ENCODE peak calls at places on chromosomes 13 and 19, in four cellular contexts. D is tibial nerve, M is sigmoid colon, R is A549. W is an unnamed sample. For H3K4me1, the result is how much of the 10 kb centered on the place peaks cover.

GRCh38 chr19:12801466-12802266 is at the start of the genes PRDX2 and THSD8:
- DNase-seq in D (peak), R (no peak), M (peak), W (peak)

GRCh38 chr13:49711218-49711863 is 20.1 kb upstream of the EBPL start:
- DNase-seq in D (no peak), M (no peak), R (peak), W (no peak)

GRCh38 chr13:75812751-75813181 is 176.6 kb downstream of the LMO7 start:
- DNase-seq in D (no peak), R (no peak), M (no peak), W (no peak)

GRCh38 chr13:60135344-60135743 is 28.4 kb downstream of the DIAPH3 start:
- DNase-seq in D (no peak), R (no peak), M (no peak), W (no peak)

GRCh38 chr13:99386911-99387788 is 80.0 kb upstream of the GPR183 start:
- DNase-seq in D (peak), M (no peak), R (peak), W (no peak)

GRCh38 chr13:114143806-114144605 is 11.6 kb upstream of the RASA3 start:
- DNase-seq in D (no peak), R (peak), M (peak), W (no peak)

GRCh38 chr19:48900477-48901452 is 653 bp downstream of the NUCB1 start:
- DNase-seq in D (no peak), R (peak), M (peak), W (peak)

GRCh38 chr13:80921971-80922370 is 581.0 kb upstream of the SPRY2 start:
- DNase-seq in M (no peak), D (no peak), R (no peak), W (no peak)

GRCh38 chr13:34640931-34641330 is 301.1 kb upstream of the NBEA start:
- DNase-seq in R (no peak), D (no peak), M (no peak), W (no peak)

GRCh38 chr13:91493442-91493841 is 95.0 kb downstream of the GPC5 start:
- DNase-seq in D (no peak), M (no peak), R (no peak), W (no peak)

DNA sequence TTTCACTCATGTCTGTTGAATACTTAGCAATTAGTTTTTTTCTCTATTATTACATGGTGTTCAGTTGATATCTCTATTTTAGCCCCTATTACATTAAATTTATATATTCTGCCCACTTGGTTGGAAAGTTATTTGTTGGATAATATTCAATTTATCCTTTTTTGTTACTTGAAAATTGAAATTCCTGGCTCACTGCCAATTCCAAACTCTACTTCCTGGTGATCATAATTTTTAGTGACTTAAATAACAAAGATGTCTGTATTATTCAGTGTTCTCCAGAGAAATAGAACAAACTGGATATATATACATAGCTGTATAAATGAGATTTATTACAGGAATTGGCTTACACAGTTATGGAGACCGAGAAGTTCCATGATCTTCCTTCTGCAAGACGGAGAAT is 93.6 kb downstream of the GPC5 start:
- DNase-seq in R (no peak), M (no peak), D (no peak), W (no peak)
- H3K4me1 ChIP-seq in R (under half), M (under half), D (under half), W (under half)

GRCh38 chr13:47549219-47549752 is 451.8 kb downstream of the SUCLA2 start:
- DNase-seq in D (no peak), R (no peak), M (no peak), W (no peak)
- TF ChIP-seq EP300 in D (no peak), R (no peak), M (no peak), W (no peak)

GRCh38 chr19:3245050-3245449 is 20.6 kb downstream of the CELF5 start:
- DNase-seq in D (no peak), R (no peak), M (no peak), W (no peak)
- H3K4me1 ChIP-seq in D (under half), R (under half), M (under half), W (under half)

GRCh38 chr19:16323532-16323931 is 1.1 kb upstream of the KLF2 start:
- DNase-seq in R (no peak), D (no peak), M (no peak), W (no peak)

GRCh38 chr19:16324064-16324383 is 602 bp upstream of the KLF2 start:
- DNase-seq in M (no peak), R (no peak), D (no peak), W (no peak)

GRCh38 chr19:16325671-16326400 is 1.2 kb downstream of the KLF2 start:
- DNase-seq in D (no peak), M (peak), R (peak), W (peak)

GRCh38 chr19:16325161-16325527 is 518 bp downstream of the KLF2 start:
- DNase-seq in D (no peak), M (peak), R (peak), W (peak)

GRCh38 chr19:16324384-16325160 is at the start of gene KLF2:
- DNase-seq in R (peak), M (peak), D (peak), W (peak)
- TF ChIP-seq EP300 in R (no peak), M (no peak), D (no peak), W (no peak)

GRCh38 chr19:17255150-17255621 is 9.4 kb downstream of the USHBP1 start:
- DNase-seq in R (no peak), M (no peak), D (no peak), W (peak)
- H3K4me1 ChIP-seq in R (under half), M (under half), D (under half), W (under half)

DNA sequence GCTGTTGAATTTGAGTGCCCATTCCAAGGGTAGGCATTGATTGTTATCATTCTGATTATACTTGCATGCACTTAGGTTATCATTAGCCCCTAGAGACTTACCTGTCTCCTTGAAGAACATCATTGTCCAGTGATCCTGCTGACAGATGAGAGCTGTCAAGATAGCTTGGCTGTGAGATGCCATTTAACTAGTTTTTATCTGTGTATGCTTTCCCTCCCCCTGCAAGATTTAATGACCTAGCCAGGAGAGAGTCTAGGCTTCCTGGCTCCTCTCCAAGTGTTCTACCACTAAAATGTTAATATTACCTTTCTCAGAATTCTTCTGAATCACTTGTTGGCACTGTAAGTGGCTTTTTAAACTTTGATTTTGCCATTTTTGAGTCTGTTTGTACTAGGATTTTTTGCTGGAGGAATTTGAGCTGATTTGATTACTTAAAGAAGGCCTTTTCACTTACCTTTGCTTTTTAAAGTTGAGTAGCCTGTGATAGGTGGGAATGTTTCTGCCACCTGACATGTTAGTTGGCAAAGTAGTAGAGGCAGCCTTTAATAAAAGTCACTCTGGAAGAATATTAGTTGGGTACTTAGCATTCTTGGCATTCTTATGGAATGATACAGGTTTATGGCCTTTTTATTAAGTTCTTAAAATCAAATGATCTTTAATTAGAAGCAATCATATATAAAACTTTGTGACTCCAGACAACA is 41.1 kb downstream of the ARHGAP35 start:
- DNase-seq in D (no peak), R (no peak), M (no peak), W (no peak)
- TF ChIP-seq EP300 in D (no peak), R (no peak), M (no peak), W (no peak)

GRCh38 chr19:19443283-19443682 is 37.8 kb downstream of the GATAD2A start:
- DNase-seq in D (no peak), M (no peak), R (no peak), W (no peak)

GRCh38 chr19:19445288-19445687 is 39.8 kb downstream of the GATAD2A start:
- DNase-seq in M (no peak), D (no peak), R (no peak), W (no peak)

GRCh38 chr19:19443902-19444693 is 38.6 kb downstream of the GATAD2A start:
- DNase-seq in R (no peak), D (no peak), M (no peak), W (no peak)

GRCh38 chr19:19445911-19446361 is 40.5 kb downstream of the GATAD2A start:
- DNase-seq in D (no peak), M (no peak), R (no peak), W (no peak)

DNA sequence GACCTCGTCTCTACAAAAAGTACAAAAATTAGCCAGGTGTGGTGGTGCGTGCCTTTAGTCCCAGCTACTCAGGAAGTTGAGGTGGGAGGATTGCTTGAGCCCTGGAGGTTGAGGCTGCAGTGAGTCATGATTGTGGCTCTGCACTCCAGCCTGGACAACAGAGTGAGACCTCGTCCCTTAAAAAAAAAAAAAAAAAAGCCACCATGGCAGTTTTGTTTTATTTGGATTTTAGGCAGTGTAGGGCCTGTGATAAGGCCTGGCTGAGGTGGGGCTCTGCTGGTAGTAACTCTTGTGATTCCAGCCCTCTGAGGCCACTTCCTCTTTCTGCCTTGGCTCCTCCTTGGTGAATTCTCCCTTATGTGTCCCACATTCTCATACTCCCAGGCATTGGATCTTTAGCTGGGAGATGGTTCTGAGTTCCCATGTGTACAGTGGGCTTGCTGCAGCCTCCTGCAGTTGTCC is 39.2 kb downstream of the GATAD2A start:
- DNase-seq in R (no peak), M (no peak), D (no peak), W (no peak)
- H3K4me1 ChIP-seq in R (under half), M (under half), D (under half), W (under half)